ENCODE peak calls at places on chromosomes 7 and 10, in eight cellular contexts. U, N, E, F, R, I, K and T are unnamed samples.

GRCh38 chr7:2527505-2528464 is 8.2 kb downstream of the LFNG start:
- DNase-seq in I (no peak), R (no peak), F (no peak), U (peak), E (no peak), K (peak), N (no peak), T (peak)

GRCh38 chr10:12097791-12098190 is 29.0 kb downstream of the DHTKD1 start:
- DNase-seq in E (no peak), I (no peak), U (peak), K (peak), R (no peak), F (no peak), N (no peak), T (no peak)

GRCh38 chr10:99555371-99556224 is 22.9 kb downstream of the NKX2-3 start:
- DNase-seq in N (no peak), F (peak), E (no peak), I (no peak), K (no peak), R (no peak), U (peak), T (no peak)

GRCh38 chr10:7302393-7303054 is 108.3 kb downstream of the SFMBT2 start:
- DNase-seq in K (no peak), U (peak), R (no peak), E (peak), F (no peak), N (no peak), I (peak), T (no peak)

GRCh38 chr10:36886303-36886891 is 239.0 kb upstream of the ANKRD30A start:
- DNase-seq in K (no peak), N (no peak), I (no peak), R (no peak), F (no peak), U (no peak), E (no peak), T (no peak)

GRCh38 chr10:126932516-126932915 is 27.3 kb downstream of the DOCK1 start:
- DNase-seq in F (no peak), R (no peak), I (no peak), E (no peak), K (no peak), N (no peak), U (no peak), T (no peak)

GRCh38 chr7:151795168-151795754 is 81.7 kb downstream of the PRKAG2 start:
- DNase-seq in U (no peak), R (peak), F (no peak), N (no peak), I (no peak), E (no peak), K (no peak), T (no peak)

GRCh38 chr10:23469596-23470237 is 30.8 kb downstream of the OTUD1 start:
- DNase-seq in E (no peak), U (no peak), R (no peak), F (no peak), N (no peak), K (no peak), I (no peak), T (no peak)

GRCh38 chr7:117489016-117489415 is 9.2 kb downstream of the CFTR start:
- DNase-seq in N (no peak), R (no peak), I (no peak), U (no peak), E (no peak), K (no peak), F (no peak), T (no peak)

GRCh38 chr7:41709621-41710020 is 6.7 kb upstream of the INHBA start:
- DNase-seq in U (peak), R (no peak), I (no peak), F (no peak), K (no peak), N (no peak), E (no peak), T (no peak)

GRCh38 chr10:97358349-97358748 is 23.8 kb upstream of the FRAT2 start:
- DNase-seq in U (no peak), E (no peak), N (no peak), F (no peak), I (no peak), R (no peak), K (no peak), T (no peak)

GRCh38 chr7:94687810-94688209 is 31.9 kb upstream of the SGCE start:
- DNase-seq in N (no peak), U (peak), K (no peak), E (no peak), R (no peak), I (no peak), F (no peak), T (no peak)

GRCh38 chr7:22338875-22339274 is 18.1 kb downstream of the RAPGEF5 start:
- DNase-seq in R (no peak), E (no peak), F (no peak), I (no peak), U (no peak), K (no peak), N (no peak), T (no peak)

GRCh38 chr10:121497513-121497912 is 100.7 kb downstream of the FGFR2 start:
- DNase-seq in R (no peak), I (no peak), K (no peak), U (no peak), E (no peak), F (no peak), N (no peak), T (no peak)

GRCh38 chr10:128056303-128057050 is 69.7 kb downstream of the MKI67 start:
- DNase-seq in K (no peak), U (no peak), F (no peak), R (no peak), N (no peak), I (no peak), E (no peak), T (no peak)

GRCh38 chr10:114391599-114391998 is 12.7 kb downstream of the AFAP1L2 start:
- DNase-seq in N (no peak), F (no peak), U (no peak), K (no peak), E (no peak), R (no peak), I (no peak), T (no peak)

GRCh38 chr10:44920252-44920651 is 9.1 kb downstream of the TMEM72 start:
- DNase-seq in E (no peak), F (no peak), R (no peak), K (no peak), U (no peak), I (no peak), N (no peak), T (no peak)

GRCh38 chr7:100515072-100515532 is 23.9 kb upstream of the AGFG2 start:
- DNase-seq in E (no peak), I (no peak), N (no peak), R (no peak), F (no peak), U (peak), K (no peak), T (no peak)

GRCh38 chr7:105285118-105285874 is 103.4 kb downstream of the SRPK2 start:
- DNase-seq in F (no peak), U (no peak), E (no peak), N (no peak), K (no peak), R (no peak), I (no peak), T (no peak)

GRCh38 chr7:125504848-125505247 is 575.2 kb upstream of the POT1 start:
- DNase-seq in I (no peak), K (no peak), U (no peak), N (no peak), E (no peak), R (no peak), F (no peak), T (no peak)

GRCh38 chr7:22931011-22931410 is 82.9 kb downstream of the HYCC1 start:
- DNase-seq in R (no peak), K (no peak), F (no peak), I (no peak), E (no peak), N (no peak), U (no peak), T (no peak)

GRCh38 chr10:110629680-110630191 is 14.4 kb upstream of the RBM20 start:
- DNase-seq in R (no peak), E (no peak), I (no peak), F (no peak), N (no peak), U (no peak), K (no peak), T (peak)

GRCh38 chr10:13712799-13713581 is 126.2 kb downstream of the PRPF18 start:
- DNase-seq in I (peak), K (no peak), N (no peak), E (no peak), F (no peak), U (peak), R (no peak), T (peak)

GRCh38 chr7:46972205-46972604 is 609.7 kb downstream of the TNS3 start:
- DNase-seq in E (no peak), F (no peak), U (peak), N (no peak), I (no peak), K (no peak), R (no peak), T (peak)

GRCh38 chr10:68876919-68877250 is 24.2 kb upstream of the DDX50 start:
- DNase-seq in U (no peak), E (no peak), I (no peak), F (no peak), R (no peak), N (no peak), K (no peak), T (no peak)

GRCh38 chr10:48582970-48583369 is 21.9 kb downstream of the ARHGAP22 start:
- DNase-seq in K (no peak), I (no peak), F (no peak), U (no peak), N (peak), R (no peak), E (no peak), T (no peak)

GRCh38 chr10:128086003-128086863 is 40.0 kb downstream of the MKI67 start:
- DNase-seq in F (no peak), E (no peak), R (no peak), I (no peak), N (peak), K (no peak), U (no peak), T (no peak)

GRCh38 chr7:123494193-123494796 is 40.1 kb downstream of the IQUB start:
- DNase-seq in E (peak), F (peak), R (no peak), N (no peak), U (peak), I (no peak), K (peak), T (peak)

GRCh38 chr7:131908719-131909118 is 352.3 kb upstream of the PODXL start:
- DNase-seq in K (no peak), F (no peak), I (no peak), R (no peak), N (no peak), U (no peak), E (no peak), T (no peak)
- TF ChIP-seq CTCF in K (no peak), F (no peak), I (no peak), R (no peak), N (no peak), U (no peak), E (no peak), T (no peak)

DNA sequence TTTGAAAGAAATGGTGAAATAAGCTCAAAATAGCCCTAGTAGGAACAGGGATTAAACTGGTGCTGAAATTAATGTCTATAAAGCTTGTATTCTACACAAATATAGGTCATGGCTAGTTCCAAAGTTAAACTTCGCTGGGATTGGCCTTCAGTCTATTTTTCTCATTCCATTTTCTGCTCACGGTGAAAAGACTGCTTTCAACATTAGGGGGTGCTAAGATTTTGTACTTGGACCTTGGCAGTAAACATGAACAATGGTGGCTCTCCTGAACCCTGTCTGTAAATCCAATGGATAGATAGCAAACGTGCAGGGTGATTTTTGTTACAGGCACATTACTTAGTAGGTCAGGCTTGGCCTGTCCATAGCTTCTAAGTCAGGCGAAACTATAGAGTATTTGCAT is 36.0 kb upstream of the RSU1 start:
- DNase-seq in F (no peak), N (no peak), U (peak), I (no peak), R (no peak), E (no peak), K (peak), T (no peak)
- TF ChIP-seq CTCF in F (peak), N (no peak), U (peak), I (no peak), R (no peak), E (peak), K (peak), T (no peak)

DNA sequence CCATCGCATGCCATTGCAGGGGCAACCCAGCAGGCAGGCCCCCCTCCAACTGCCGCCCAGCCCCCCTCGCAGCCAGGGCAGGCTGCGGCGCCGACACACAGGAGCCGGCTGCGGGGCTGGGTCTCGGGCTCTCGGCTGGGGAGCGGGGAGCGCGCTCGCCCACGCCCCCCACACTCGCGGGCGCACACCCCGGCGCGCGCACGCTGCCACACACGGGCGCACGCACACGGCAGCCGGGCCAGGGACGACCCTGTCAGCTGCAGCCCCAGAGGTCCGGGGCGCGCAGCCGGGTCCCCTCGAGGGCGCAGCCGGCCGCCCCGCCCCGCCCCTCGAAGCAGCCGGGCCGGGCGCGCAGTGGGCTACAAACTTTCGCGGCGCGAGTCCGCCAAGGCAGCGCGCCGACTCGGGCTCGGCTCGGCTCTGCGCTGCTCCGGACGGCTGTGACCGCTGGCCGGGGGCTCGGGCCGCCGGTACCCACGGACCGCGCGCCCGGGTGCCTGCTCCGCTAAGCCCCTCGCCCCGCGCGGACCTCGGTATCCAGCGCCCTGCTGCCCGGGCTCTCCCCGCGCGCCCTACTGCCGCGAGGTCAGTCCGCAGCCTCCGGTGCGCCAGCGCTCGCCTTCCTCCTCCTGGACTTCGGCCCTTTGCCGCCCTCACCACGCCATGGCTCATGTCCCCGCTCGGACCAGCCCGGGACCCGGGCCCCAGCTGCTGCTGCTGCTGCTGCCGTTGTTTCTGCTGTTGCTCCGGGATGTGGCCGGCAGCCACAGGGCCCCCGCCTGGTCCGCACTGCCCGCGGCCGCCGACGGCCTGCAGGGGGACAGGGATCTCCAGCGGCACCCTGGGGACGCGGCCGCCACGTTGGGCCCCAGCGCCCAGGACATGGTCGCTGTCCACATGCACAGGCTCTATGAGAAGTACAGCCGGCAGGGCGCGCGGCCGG is at the start of gene GDF10:
- DNase-seq in E (peak), N (no peak), U (no peak), K (peak), F (no peak), I (no peak), R (peak), T (no peak)
- TF ChIP-seq CTCF in E (no peak), N (no peak), U (no peak), K (peak), F (no peak), I (no peak), R (no peak), T (no peak)

DNA sequence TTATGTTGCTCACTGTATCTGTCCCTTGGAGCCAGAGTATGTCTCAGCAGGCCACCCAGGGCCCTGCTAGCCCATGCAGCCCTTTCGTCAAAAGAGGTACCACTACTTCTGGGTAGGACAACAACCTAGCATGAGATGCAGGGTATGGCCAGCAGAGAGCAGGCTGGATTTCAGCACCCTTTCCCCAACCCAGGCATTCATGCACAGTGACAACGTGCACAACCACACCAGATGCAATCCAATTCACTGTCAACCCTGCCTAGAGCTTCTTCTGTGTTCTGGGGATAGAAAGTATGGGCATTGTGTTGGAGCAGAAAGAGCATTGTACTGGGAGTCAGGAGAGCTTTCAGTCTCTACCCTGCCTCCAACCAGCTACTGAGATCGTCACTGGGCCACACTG is 37.9 kb downstream of the JAZF1 start:
- DNase-seq in F (no peak), E (no peak), U (no peak), N (no peak), I (no peak), K (no peak), R (no peak), T (no peak)
- TF ChIP-seq CTCF in F (no peak), E (no peak), U (no peak), N (no peak), I (no peak), K (no peak), R (no peak), T (no peak)

GRCh38 chr10:72048450-72049124 is 39.8 kb downstream of the SPOCK2 start:
- DNase-seq in F (peak), E (peak), I (peak), K (peak), N (peak), R (peak), U (peak), T (peak)
- TF ChIP-seq CTCF in F (peak), E (peak), I (peak), K (peak), N (peak), R (peak), U (peak), T (peak)

DNA sequence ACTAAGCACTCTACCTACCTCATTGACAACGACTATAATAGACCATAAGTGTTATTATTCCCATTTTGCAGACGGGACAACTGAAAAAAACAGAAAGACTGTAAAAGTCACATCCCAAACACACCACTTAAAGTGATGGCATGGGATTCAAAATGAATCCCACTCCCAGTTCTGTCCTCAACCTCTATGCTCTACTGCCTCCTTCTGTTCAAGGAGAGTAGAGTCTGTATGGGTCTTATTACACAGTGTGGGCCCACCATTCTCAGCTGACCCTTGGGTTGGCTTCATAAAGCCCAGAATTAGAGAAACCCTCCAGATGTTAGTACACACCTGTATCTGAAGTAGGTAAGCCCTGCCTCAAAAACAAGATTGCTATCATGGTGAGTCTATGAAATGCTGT is 102.2 kb downstream of the GRM8 start:
- DNase-seq in U (no peak), R (no peak), K (no peak), E (no peak), I (no peak), F (no peak), N (no peak), T (no peak)
- TF ChIP-seq CTCF in U (no peak), R (peak), K (no peak), E (no peak), I (no peak), F (no peak), N (no peak), T (no peak)